ENCODE peak calls at places on chromosomes 13 and 19, in ten cellular contexts. One of them, this sample, is unnamed.
A peak's percentile ranks its signal among the peaks of the same experiment; 100 is the strongest.

GRCh38 chr19:4624733-4625362 is 14.5 kb upstream of the TNFAIP8L1 start:
- DNase-seq in tibial artery: no peak
- DNase-seq in MM.1S: no peak
- DNase-seq in adrenal gland: no peak
- DNase-seq in kidney epithelial cell: no peak
- DNase-seq in bronchial epithelial cell: peak; percentile 37
- DNase-seq in cardiac muscle cell: peak; percentile 41
- DNase-seq in gastrocnemius medialis: no peak
- DNase-seq in lung: no peak
- DNase-seq in right atrium auricular region: no peak
- DNase-seq in this sample: no peak

GRCh38 chr13:73129023-73129422 is 70.2 kb downstream of the KLF5 start:
- DNase-seq in tibial artery: no peak
- DNase-seq in MM.1S: no peak
- DNase-seq in adrenal gland: no peak
- DNase-seq in kidney epithelial cell: no peak
- DNase-seq in bronchial epithelial cell: no peak
- DNase-seq in cardiac muscle cell: no peak
- DNase-seq in gastrocnemius medialis: no peak
- DNase-seq in lung: no peak
- DNase-seq in right atrium auricular region: no peak
- DNase-seq in this sample: no peak

GRCh38 chr19:49217382-49217781 is 59.8 kb downstream of the TRPM4 start:
- DNase-seq in tibial artery: no peak
- DNase-seq in MM.1S: no peak
- DNase-seq in adrenal gland: no peak
- DNase-seq in kidney epithelial cell: no peak
- DNase-seq in bronchial epithelial cell: no peak
- DNase-seq in cardiac muscle cell: peak; percentile 84
- DNase-seq in gastrocnemius medialis: peak; percentile 83
- DNase-seq in lung: no peak
- DNase-seq in right atrium auricular region: peak; percentile 72
- DNase-seq in this sample: no peak

GRCh38 chr19:1773173-1773572 is 19.9 kb downstream of the ONECUT3 start:
- DNase-seq in tibial artery: no peak
- DNase-seq in MM.1S: no peak
- DNase-seq in adrenal gland: no peak
- DNase-seq in kidney epithelial cell: peak; percentile 85
- DNase-seq in bronchial epithelial cell: peak; percentile 97
- DNase-seq in cardiac muscle cell: no peak
- DNase-seq in gastrocnemius medialis: no peak
- DNase-seq in lung: no peak
- DNase-seq in right atrium auricular region: no peak
- DNase-seq in this sample: no peak

GRCh38 chr13:75744127-75744526 is 108.0 kb downstream of the LMO7 start:
- DNase-seq in tibial artery: no peak
- DNase-seq in MM.1S: no peak
- DNase-seq in adrenal gland: no peak
- DNase-seq in kidney epithelial cell: no peak
- DNase-seq in bronchial epithelial cell: peak; percentile 59
- DNase-seq in cardiac muscle cell: no peak
- DNase-seq in gastrocnemius medialis: no peak
- DNase-seq in lung: no peak
- DNase-seq in right atrium auricular region: no peak
- DNase-seq in this sample: no peak

GRCh38 chr13:51303063-51303552 is 36.4 kb upstream of the SERPINE3 start:
- DNase-seq in tibial artery: no peak
- DNase-seq in MM.1S: no peak
- DNase-seq in adrenal gland: no peak
- DNase-seq in kidney epithelial cell: no peak
- DNase-seq in bronchial epithelial cell: no peak
- DNase-seq in cardiac muscle cell: no peak
- DNase-seq in gastrocnemius medialis: no peak
- DNase-seq in lung: no peak
- DNase-seq in right atrium auricular region: no peak
- DNase-seq in this sample: no peak

GRCh38 chr13:111491659-111492058 is 171.2 kb downstream of the TEX29 start:
- DNase-seq in tibial artery: peak; percentile 17
- DNase-seq in MM.1S: no peak
- DNase-seq in adrenal gland: no peak
- DNase-seq in kidney epithelial cell: no peak
- DNase-seq in bronchial epithelial cell: no peak
- DNase-seq in cardiac muscle cell: no peak
- DNase-seq in gastrocnemius medialis: no peak
- DNase-seq in lung: no peak
- DNase-seq in right atrium auricular region: no peak
- DNase-seq in this sample: no peak

GRCh38 chr19:14434543-14435319 is 1.6 kb downstream of the PKN1 start:
- DNase-seq in tibial artery: peak; percentile 88
- DNase-seq in MM.1S: no peak
- DNase-seq in adrenal gland: peak; percentile 80
- DNase-seq in kidney epithelial cell: peak; percentile 58
- DNase-seq in bronchial epithelial cell: peak; percentile 46
- DNase-seq in cardiac muscle cell: peak; percentile 83
- DNase-seq in gastrocnemius medialis: peak; percentile 51
- DNase-seq in lung: peak; percentile 66
- DNase-seq in right atrium auricular region: peak; percentile 85
- DNase-seq in this sample: no peak

DNA sequence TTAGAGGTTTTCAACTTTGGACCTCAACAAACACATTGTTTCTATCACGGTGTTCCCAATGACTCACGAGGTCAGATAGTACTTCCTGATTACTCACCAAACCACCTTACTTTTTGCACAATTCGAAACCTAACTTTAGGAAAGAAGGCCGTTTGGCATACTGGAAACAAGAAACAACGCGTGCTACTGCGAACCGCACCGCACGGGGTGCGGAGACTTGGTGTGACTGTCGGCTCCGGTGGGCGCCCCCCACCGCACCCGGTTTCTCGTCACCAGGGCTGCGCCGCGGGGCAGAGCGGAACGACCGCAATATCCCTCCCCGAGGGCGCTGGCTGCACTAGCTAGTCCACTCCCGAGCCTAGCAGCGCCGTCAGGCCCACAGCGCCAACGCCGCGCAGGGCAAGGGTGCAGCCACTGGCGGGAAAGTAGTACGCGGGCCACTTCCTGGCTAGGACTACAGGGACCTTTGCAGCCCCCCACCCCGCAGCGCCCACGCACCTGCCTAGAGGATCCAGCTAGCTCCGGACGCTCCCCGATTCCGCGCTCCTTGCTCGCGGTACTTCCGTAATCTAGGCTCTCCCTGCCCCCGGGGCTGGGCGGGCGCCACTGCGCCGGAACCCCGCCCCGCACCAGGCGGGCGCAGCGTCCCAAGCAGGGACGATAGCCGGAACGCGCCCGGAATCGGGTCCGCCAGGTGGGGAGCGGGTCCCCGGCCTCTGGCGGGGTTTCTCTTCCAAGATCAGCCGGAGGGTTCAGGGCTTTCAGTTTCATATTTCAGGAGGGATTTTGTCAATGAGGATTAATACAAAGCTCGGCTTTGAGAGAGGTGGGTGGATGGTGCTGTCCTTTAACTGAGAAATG is at the start of gene PARP4:
- DNase-seq in tibial artery: peak; percentile 86
- DNase-seq in MM.1S: peak; percentile 67
- DNase-seq in adrenal gland: peak; percentile 82
- DNase-seq in kidney epithelial cell: peak; percentile 81
- DNase-seq in bronchial epithelial cell: peak; percentile 96
- DNase-seq in cardiac muscle cell: peak; percentile 75
- DNase-seq in gastrocnemius medialis: peak; percentile 50
- DNase-seq in lung: peak; percentile 83
- DNase-seq in right atrium auricular region: peak; percentile 74
- DNase-seq in this sample: peak; percentile 89
- TF ChIP-seq CTCF in tibial artery: no peak
- TF ChIP-seq CTCF in MM.1S: no peak
- TF ChIP-seq CTCF in adrenal gland: no peak
- TF ChIP-seq CTCF in kidney epithelial cell: no peak
- TF ChIP-seq CTCF in bronchial epithelial cell: peak; percentile 13
- TF ChIP-seq CTCF in cardiac muscle cell: no peak
- TF ChIP-seq CTCF in gastrocnemius medialis: no peak
- TF ChIP-seq CTCF in lung: no peak
- TF ChIP-seq CTCF in right atrium auricular region: peak; percentile 42
- TF ChIP-seq CTCF in this sample: no peak

GRCh38 chr19:45023048-45023447 is 15.8 kb upstream of the CLASRP start:
- DNase-seq in tibial artery: no peak
- DNase-seq in MM.1S: no peak
- DNase-seq in adrenal gland: no peak
- DNase-seq in kidney epithelial cell: no peak
- DNase-seq in bronchial epithelial cell: no peak
- DNase-seq in cardiac muscle cell: no peak
- DNase-seq in gastrocnemius medialis: no peak
- DNase-seq in lung: no peak
- DNase-seq in right atrium auricular region: no peak
- DNase-seq in this sample: no peak
- H3K36me3 ChIP-seq in tibial artery: peaks cover 14% of the 10 kb centered on the region
- H3K36me3 ChIP-seq in MM.1S: no peaks in the 10 kb centered on the region
- H3K36me3 ChIP-seq in adrenal gland: no peaks in the 10 kb centered on the region
- H3K36me3 ChIP-seq in kidney epithelial cell: no peaks in the 10 kb centered on the region
- H3K36me3 ChIP-seq in bronchial epithelial cell: peaks cover 2% of the 10 kb centered on the region
- H3K36me3 ChIP-seq in cardiac muscle cell: no peaks in the 10 kb centered on the region
- H3K36me3 ChIP-seq in gastrocnemius medialis: no peaks in the 10 kb centered on the region
- H3K36me3 ChIP-seq in lung: peaks cover 22% of the 10 kb centered on the region
- H3K36me3 ChIP-seq in right atrium auricular region: no peaks in the 10 kb centered on the region
- H3K36me3 ChIP-seq in this sample: peaks cover 16% of the 10 kb centered on the region

GRCh38 chr19:43504426-43505185 is at the start of gene PHLDB3:
- DNase-seq in tibial artery: peak; percentile 75
- DNase-seq in MM.1S: peak; percentile 39
- DNase-seq in adrenal gland: peak; percentile 54
- DNase-seq in kidney epithelial cell: no peak
- DNase-seq in bronchial epithelial cell: no peak
- DNase-seq in cardiac muscle cell: peak; percentile 26
- DNase-seq in gastrocnemius medialis: peak; percentile 15
- DNase-seq in lung: peak; percentile 29
- DNase-seq in right atrium auricular region: no peak
- DNase-seq in this sample: no peak

GRCh38 chr19:43502419-43502976 is 2.0 kb downstream of the PHLDB3 start:
- DNase-seq in tibial artery: no peak
- DNase-seq in MM.1S: no peak
- DNase-seq in adrenal gland: no peak
- DNase-seq in kidney epithelial cell: no peak
- DNase-seq in bronchial epithelial cell: no peak
- DNase-seq in cardiac muscle cell: no peak
- DNase-seq in gastrocnemius medialis: no peak
- DNase-seq in lung: no peak
- DNase-seq in right atrium auricular region: no peak
- DNase-seq in this sample: no peak

GRCh38 chr19:43499042-43499441 is 5.5 kb downstream of the PHLDB3 start:
- DNase-seq in tibial artery: no peak
- DNase-seq in MM.1S: no peak
- DNase-seq in adrenal gland: no peak
- DNase-seq in kidney epithelial cell: no peak
- DNase-seq in bronchial epithelial cell: no peak
- DNase-seq in cardiac muscle cell: no peak
- DNase-seq in gastrocnemius medialis: no peak
- DNase-seq in lung: no peak
- DNase-seq in right atrium auricular region: no peak
- DNase-seq in this sample: no peak

GRCh38 chr19:43503501-43504425 is 783 bp downstream of the PHLDB3 start:
- DNase-seq in tibial artery: peak; percentile 98
- DNase-seq in MM.1S: peak; percentile 97
- DNase-seq in adrenal gland: peak; percentile 100
- DNase-seq in kidney epithelial cell: no peak
- DNase-seq in bronchial epithelial cell: peak; percentile 77
- DNase-seq in cardiac muscle cell: peak; percentile 89
- DNase-seq in gastrocnemius medialis: peak; percentile 95
- DNase-seq in lung: peak; percentile 94
- DNase-seq in right atrium auricular region: peak; percentile 96
- DNase-seq in this sample: peak; percentile 91

DNA sequence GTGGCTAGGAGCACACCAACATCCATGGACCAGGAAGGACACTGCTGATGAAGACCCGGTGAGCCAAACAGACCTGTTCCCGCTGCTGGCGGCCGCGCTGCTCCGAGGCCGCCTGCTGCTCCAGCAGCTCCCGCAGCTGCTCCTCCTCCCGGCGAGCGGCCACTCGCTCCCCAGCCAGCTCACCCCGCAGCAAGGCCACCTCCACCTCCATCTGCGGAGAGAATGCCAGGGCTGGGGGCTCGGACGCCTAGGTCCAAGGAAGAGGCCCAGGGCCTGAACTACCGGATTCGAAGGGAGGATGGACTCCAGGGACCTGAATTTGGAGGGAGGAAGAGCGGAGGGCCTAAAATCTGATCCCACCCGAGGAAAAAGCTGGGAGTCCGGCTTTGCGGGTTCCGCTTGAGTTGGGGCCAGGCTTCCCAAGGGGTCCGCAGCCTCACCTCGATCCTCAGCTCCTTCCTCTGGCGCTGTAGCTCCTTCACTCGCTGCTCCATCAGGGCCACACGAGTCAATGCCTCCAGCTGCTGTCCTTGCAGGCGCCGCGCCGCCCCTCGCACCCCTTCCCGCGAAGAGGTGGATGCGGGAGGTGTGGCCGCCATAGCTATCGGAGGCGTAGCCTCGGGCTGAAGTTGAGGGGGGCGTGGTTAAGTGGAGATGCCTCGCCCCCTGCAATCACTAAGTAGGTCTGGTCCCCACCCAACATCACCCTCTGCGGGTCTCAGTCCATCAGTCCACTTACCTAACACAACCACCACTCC is 2.7 kb downstream of the PHLDB3 start:
- DNase-seq in tibial artery: no peak
- DNase-seq in MM.1S: no peak
- DNase-seq in adrenal gland: no peak
- DNase-seq in kidney epithelial cell: no peak
- DNase-seq in bronchial epithelial cell: no peak
- DNase-seq in cardiac muscle cell: no peak
- DNase-seq in gastrocnemius medialis: no peak
- DNase-seq in lung: no peak
- DNase-seq in right atrium auricular region: no peak
- DNase-seq in this sample: no peak
- H3K4me3 ChIP-seq in tibial artery: no peak overlapping the region
- H3K4me3 ChIP-seq in MM.1S: no peak overlapping the region
- H3K4me3 ChIP-seq in adrenal gland: no peak overlapping the region
- H3K4me3 ChIP-seq in kidney epithelial cell: no peak overlapping the region
- H3K4me3 ChIP-seq in bronchial epithelial cell: no peak overlapping the region
- H3K4me3 ChIP-seq in cardiac muscle cell: no peak overlapping the region
- H3K4me3 ChIP-seq in gastrocnemius medialis: no peak overlapping the region
- H3K4me3 ChIP-seq in lung: no peak overlapping the region
- H3K4me3 ChIP-seq in right atrium auricular region: no peak overlapping the region
- H3K4me3 ChIP-seq in this sample: no peak overlapping the region

GRCh38 chr19:47792616-47793015 is 11.7 kb downstream of the TPRX1 start:
- DNase-seq in tibial artery: no peak
- DNase-seq in MM.1S: no peak
- DNase-seq in adrenal gland: no peak
- DNase-seq in kidney epithelial cell: no peak
- DNase-seq in bronchial epithelial cell: no peak
- DNase-seq in cardiac muscle cell: no peak
- DNase-seq in gastrocnemius medialis: no peak
- DNase-seq in lung: no peak
- DNase-seq in right atrium auricular region: no peak
- DNase-seq in this sample: no peak

GRCh38 chr19:47796785-47797184 is 7.6 kb downstream of the TPRX1 start:
- DNase-seq in tibial artery: no peak
- DNase-seq in MM.1S: no peak
- DNase-seq in adrenal gland: no peak
- DNase-seq in kidney epithelial cell: no peak
- DNase-seq in bronchial epithelial cell: no peak
- DNase-seq in cardiac muscle cell: no peak
- DNase-seq in gastrocnemius medialis: no peak
- DNase-seq in lung: no peak
- DNase-seq in right atrium auricular region: no peak
- DNase-seq in this sample: no peak

GRCh38 chr19:47797996-47798903 is 6.1 kb downstream of the TPRX1 start:
- DNase-seq in tibial artery: no peak
- DNase-seq in MM.1S: no peak
- DNase-seq in adrenal gland: no peak
- DNase-seq in kidney epithelial cell: no peak
- DNase-seq in bronchial epithelial cell: no peak
- DNase-seq in cardiac muscle cell: no peak
- DNase-seq in gastrocnemius medialis: no peak
- DNase-seq in lung: no peak
- DNase-seq in right atrium auricular region: no peak
- DNase-seq in this sample: no peak

GRCh38 chr19:47790398-47790814 is 11.9 kb downstream of the SELENOW start:
- DNase-seq in tibial artery: peak; percentile 86
- DNase-seq in MM.1S: peak; percentile 34
- DNase-seq in adrenal gland: peak; percentile 84
- DNase-seq in kidney epithelial cell: no peak
- DNase-seq in bronchial epithelial cell: peak; percentile 42
- DNase-seq in cardiac muscle cell: peak; percentile 79
- DNase-seq in gastrocnemius medialis: peak; percentile 54
- DNase-seq in lung: peak; percentile 87
- DNase-seq in right atrium auricular region: peak; percentile 85
- DNase-seq in this sample: peak; percentile 56

DNA sequence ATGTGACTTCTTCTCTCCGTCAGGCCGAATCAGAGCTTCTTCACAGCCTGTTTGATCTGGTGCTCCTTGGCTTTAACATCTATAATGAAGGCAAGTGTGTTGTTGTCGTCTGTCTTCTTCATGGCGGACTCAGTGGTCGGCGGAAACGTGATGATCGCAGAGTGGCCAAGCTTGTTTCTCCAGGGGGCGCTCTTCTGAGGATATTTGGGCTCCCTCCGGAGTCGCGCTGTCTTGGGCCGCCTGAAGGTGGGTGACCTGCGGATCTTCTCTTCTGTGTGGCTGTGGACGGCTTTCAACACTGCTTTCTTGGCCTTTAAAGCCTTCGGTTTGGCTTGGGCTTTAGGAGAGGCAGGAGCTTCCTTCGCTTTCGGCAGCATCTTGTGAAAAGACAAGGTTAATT is 9.8 kb downstream of the TPRX1 start:
- DNase-seq in tibial artery: no peak
- DNase-seq in MM.1S: no peak
- DNase-seq in adrenal gland: no peak
- DNase-seq in kidney epithelial cell: no peak
- DNase-seq in bronchial epithelial cell: no peak
- DNase-seq in cardiac muscle cell: no peak
- DNase-seq in gastrocnemius medialis: no peak
- DNase-seq in lung: no peak
- DNase-seq in right atrium auricular region: no peak
- DNase-seq in this sample: no peak
- TF ChIP-seq CTCF in tibial artery: no peak
- TF ChIP-seq CTCF in MM.1S: no peak
- TF ChIP-seq CTCF in adrenal gland: no peak
- TF ChIP-seq CTCF in kidney epithelial cell: no peak
- TF ChIP-seq CTCF in bronchial epithelial cell: peak; percentile 21
- TF ChIP-seq CTCF in cardiac muscle cell: no peak
- TF ChIP-seq CTCF in gastrocnemius medialis: no peak
- TF ChIP-seq CTCF in lung: no peak
- TF ChIP-seq CTCF in right atrium auricular region: no peak
- TF ChIP-seq CTCF in this sample: peak; percentile 14

This sample was measured in GM06990.